ENCODE peak calls at places on chromosomes 2 and 18, in five cellular contexts. P, W, M, H and R are unnamed samples.
A peak's percentile ranks its signal among the peaks of the same experiment; 100 is the strongest.

GRCh38 chr18:34330308-34330707 is 105.6 kb upstream of the NOL4 start:
- DNase-seq in P (no peak), W (no peak), M (no peak), H (no peak), R (no peak)

GRCh38 chr2:1736045-1736444 is 8.3 kb downstream of the PXDN start:
- DNase-seq in P (no peak), W (no peak), M (no peak), H (no peak), R (no peak)

GRCh38 chr2:23636412-23636811 is 251.4 kb downstream of the KLHL29 start:
- DNase-seq in P (no peak), W (no peak), M (no peak), H (peak; percentile 45), R (no peak)

GRCh38 chr18:59140287-59140885 is 702 bp downstream of the SEC11C start:
- DNase-seq in P (no peak), W (no peak), M (peak; percentile 48), H (no peak), R (peak; percentile 52)

GRCh38 chr2:232901711-232902578 is 31.9 kb downstream of the SNORC start:
- DNase-seq in P (no peak), W (peak; percentile 75), M (peak; percentile 16), H (no peak), R (peak; percentile 60)

GRCh38 chr18:48032876-48033769 is 102.7 kb upstream of the SMAD2 start:
- DNase-seq in P (peak; percentile 23), W (no peak), M (no peak), H (no peak), R (no peak)

GRCh38 chr18:34942975-34943374 is 98.2 kb upstream of the MAPRE2 start:
- DNase-seq in P (no peak), W (no peak), M (no peak), H (no peak), R (peak; percentile 67)

GRCh38 chr2:236507393-236508085 is 62.1 kb upstream of the ACKR3 start:
- DNase-seq in P (peak; percentile 73), W (peak; percentile 90), M (no peak), H (peak; percentile 38), R (no peak)

GRCh38 chr2:113282747-113283533 is 4.2 kb upstream of the PAX8 start:
- DNase-seq in P (peak; percentile 79), W (peak; percentile 28), M (peak; percentile 89), H (peak; percentile 44), R (peak; percentile 77)

GRCh38 chr2:113797237-113797636 is 40.8 kb upstream of the SLC35F5 start:
- DNase-seq in P (no peak), W (no peak), M (no peak), H (no peak), R (no peak)

GRCh38 chr2:101238930-101239759 is 13.5 kb upstream of the CNOT11 start:
- DNase-seq in P (peak; percentile 52), W (no peak), M (no peak), H (no peak), R (peak; percentile 56)

GRCh38 chr2:233074106-233074505 is 14.0 kb downstream of the INPP5D start:
- DNase-seq in P (no peak), W (no peak), M (no peak), H (no peak), R (peak; percentile 26)

GRCh38 chr18:77063256-77063655 is 69.3 kb downstream of the MBP start:
- DNase-seq in P (peak; percentile 64), W (no peak), M (peak; percentile 97), H (no peak), R (peak; percentile 92)

GRCh38 chr2:188937228-188938220 is 36.6 kb upstream of the COL3A1 start:
- DNase-seq in P (no peak), W (no peak), M (no peak), H (no peak), R (no peak)

GRCh38 chr18:54260376-54261072 is 8.8 kb upstream of the POLI start:
- DNase-seq in P (no peak), W (no peak), M (peak; percentile 84), H (no peak), R (no peak)

GRCh38 chr18:62183578-62184195 is 3.2 kb downstream of the PIGN start:
- DNase-seq in P (no peak), W (no peak), M (peak; percentile 51), H (no peak), R (no peak)

GRCh38 chr2:172865422-172865821 is 129.8 kb downstream of the RAPGEF4 start:
- DNase-seq in P (no peak), W (no peak), M (no peak), H (no peak), R (no peak)
- TF ChIP-seq CTCF in P (no peak), W (no peak), M (no peak), H (no peak), R (no peak)

GRCh38 chr2:130823171-130823885 is 13.4 kb upstream of the ARHGEF4 start:
- DNase-seq in P (no peak), W (no peak), M (no peak), H (no peak), R (peak; percentile 35)
- H3K27ac ChIP-seq in P (no peak overlapping the region), W (no peak overlapping the region), M (no peak overlapping the region), H (no peak overlapping the region), R (no peak overlapping the region)

GRCh38 chr2:46814562-46814961 is 101.0 kb downstream of the MCFD2 start:
- DNase-seq in P (no peak), W (no peak), M (no peak), H (no peak), R (peak; percentile 19)

GRCh38 chr2:46813046-46813445 is 102.6 kb downstream of the MCFD2 start:
- DNase-seq in P (no peak), W (no peak), M (no peak), H (peak; percentile 76), R (peak; percentile 47)

GRCh38 chr2:46812381-46813024 is 103.1 kb downstream of the MCFD2 start:
- DNase-seq in P (peak; percentile 73), W (no peak), M (no peak), H (peak; percentile 73), R (peak; percentile 50)

GRCh38 chr2:46814160-46814559 is 101.4 kb downstream of the MCFD2 start:
- DNase-seq in P (peak; percentile 76), W (no peak), M (no peak), H (peak; percentile 87), R (no peak)

DNA sequence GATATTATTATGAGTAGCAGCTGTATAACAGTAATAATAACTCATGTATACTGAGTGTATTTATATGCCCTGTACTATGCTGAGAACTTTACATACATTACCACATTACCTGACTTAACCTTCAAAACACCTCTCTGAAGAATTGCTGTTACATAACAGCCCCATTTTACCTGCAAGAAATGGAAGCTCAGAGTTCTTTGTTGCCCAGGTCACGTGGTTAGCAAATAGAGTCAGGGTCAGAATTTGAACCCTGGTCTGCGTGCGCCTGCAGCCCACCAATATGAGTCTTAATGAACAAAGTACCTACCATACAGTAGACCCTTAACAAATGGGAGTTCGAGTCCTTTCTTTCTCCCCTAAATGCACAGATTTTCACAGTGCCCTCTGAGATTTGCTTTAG is 101.9 kb downstream of the MCFD2 start:
- DNase-seq in P (no peak), W (no peak), M (no peak), H (no peak), R (no peak)
- TF ChIP-seq CTCF in P (no peak), W (no peak), M (no peak), H (no peak), R (no peak)

DNA sequence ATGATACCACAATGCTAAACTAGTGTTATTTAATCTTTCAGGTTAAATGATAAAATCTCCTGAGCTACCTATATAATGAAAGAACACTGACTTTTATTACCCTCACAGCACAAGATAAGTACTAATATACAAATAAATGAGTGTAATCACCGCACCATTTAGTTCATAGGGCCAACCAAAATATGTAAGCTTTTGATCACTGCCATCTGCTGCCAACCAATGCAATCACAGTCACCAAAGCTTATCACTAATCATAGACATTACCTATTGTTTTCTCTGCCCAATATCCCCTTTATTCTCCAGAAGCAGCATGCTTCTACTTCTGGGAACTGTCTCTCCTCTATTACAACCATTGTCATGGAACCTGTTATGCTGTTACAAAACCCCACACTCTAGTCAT is 151.6 kb upstream of the LRATD1 start:
- DNase-seq in P (no peak), W (no peak), M (no peak), H (no peak), R (no peak)
- H3K27ac ChIP-seq in P (no peak overlapping the region), W (no peak overlapping the region), M (no peak overlapping the region), H (no peak overlapping the region), R (no peak overlapping the region)

DNA sequence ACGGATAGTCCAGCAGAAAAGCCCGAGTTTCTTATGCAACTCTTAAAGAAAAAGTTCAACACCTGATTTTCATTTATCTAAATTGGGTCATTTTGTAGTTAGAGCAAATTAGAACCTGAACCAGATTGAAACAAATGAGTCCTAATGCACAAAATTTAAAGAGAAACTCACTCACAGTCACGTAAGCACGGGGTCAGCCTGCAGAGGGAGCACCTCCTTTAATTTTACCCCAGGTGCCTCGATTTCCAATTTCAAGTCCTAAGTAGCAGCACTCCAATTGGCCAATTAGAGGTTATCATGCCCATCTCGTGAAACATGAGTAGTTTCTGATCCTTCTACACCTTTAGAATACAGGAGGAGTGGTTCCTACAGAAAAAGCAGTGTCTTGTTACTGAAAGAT is 1929.7 kb upstream of the LRRTM1 start:
- DNase-seq in P (no peak), W (no peak), M (no peak), H (no peak), R (no peak)
- TF ChIP-seq CTCF in P (no peak), W (no peak), M (no peak), H (no peak), R (no peak)

GRCh38 chr2:121197369-121198091 is 87.5 kb downstream of the TFCP2L1 start:
- DNase-seq in P (peak; percentile 91), W (peak; percentile 89), M (peak; percentile 61), H (peak; percentile 44), R (peak; percentile 19)

GRCh38 chr2:121194626-121195025 is 90.4 kb downstream of the TFCP2L1 start:
- DNase-seq in P (no peak), W (no peak), M (no peak), H (no peak), R (no peak)

GRCh38 chr2:121196132-121196848 is 88.7 kb downstream of the TFCP2L1 start:
- DNase-seq in P (no peak), W (no peak), M (no peak), H (no peak), R (no peak)

GRCh38 chr2:121195036-121195435 is 90.0 kb downstream of the TFCP2L1 start:
- DNase-seq in P (no peak), W (no peak), M (no peak), H (no peak), R (no peak)

GRCh38 chr2:121196849-121197155 is 88.2 kb downstream of the TFCP2L1 start:
- DNase-seq in P (no peak), W (no peak), M (no peak), H (no peak), R (no peak)
- H3K27ac ChIP-seq in P (peak overlapping the region; percentile 88), W (peak overlapping the region; percentile 86), M (no peak overlapping the region), H (peak overlapping the region; percentile 47), R (peak overlapping the region; percentile 84)